ENCODE peak calls at places on chromosome 7, in five cellular contexts. I, K, X, N and D are unnamed samples.
A peak's percentile ranks its signal among the peaks of the same experiment; 100 is the strongest.

GRCh38 chr7:92809397-92810241 is 26.8 kb downstream of the CDK6 start:
- DNase-seq in I (peak; percentile 68), K (peak; percentile 27), X (peak; percentile 61), N (peak; percentile 66), D (peak; percentile 79)

GRCh38 chr7:25951414-25952276 is 200.4 kb upstream of the NFE2L3 start:
- DNase-seq in X (no peak), N (no peak), I (no peak), K (no peak), D (peak; percentile 66)

GRCh38 chr7:157302314-157302711 is 34.5 kb upstream of the DNAJB6 start:
- DNase-seq in K (peak; percentile 80), X (peak; percentile 78), N (peak; percentile 46), I (peak; percentile 96), D (peak; percentile 76)

GRCh38 chr7:91565499-91566331 is 301.5 kb downstream of the FZD1 start:
- DNase-seq in X (no peak), I (no peak), K (no peak), N (no peak), D (no peak)

GRCh38 chr7:118153551-118154177 is 30.3 kb upstream of the LSM8 start:
- DNase-seq in K (peak; percentile 37), X (no peak), I (no peak), N (no peak), D (no peak)

GRCh38 chr7:133947458-133948044 is 179.6 kb upstream of the LRGUK start:
- DNase-seq in N (no peak), I (no peak), X (no peak), K (no peak), D (no peak)

GRCh38 chr7:157150825-157151412 is 12.2 kb downstream of the UBE3C start:
- DNase-seq in N (peak; percentile 16), I (no peak), K (no peak), X (no peak), D (no peak)

GRCh38 chr7:148963583-148964509 is 64.5 kb downstream of the PDIA4 start:
- DNase-seq in I (no peak), X (no peak), N (peak; percentile 25), K (no peak), D (no peak)

GRCh38 chr7:129502708-129503685 is 666 bp downstream of the SMKR1 start:
- DNase-seq in X (peak; percentile 33), N (no peak), I (peak; percentile 79), K (no peak), D (no peak)

GRCh38 chr7:64642046-64642445 is 23.9 kb upstream of the ZNF107 start:
- DNase-seq in N (no peak), I (no peak), K (no peak), X (no peak), D (no peak)

GRCh38 chr7:141788296-141788695 is 1.7 kb upstream of the TAS2R5 start:
- DNase-seq in N (no peak), X (no peak), I (no peak), K (no peak), D (no peak)

GRCh38 chr7:33716581-33717477 is 188.5 kb upstream of the BMPER start:
- DNase-seq in I (no peak), K (peak; percentile 63), N (no peak), X (no peak), D (no peak)

GRCh38 chr7:151552352-151553028 is 32.8 kb upstream of the RHEB start:
- DNase-seq in X (no peak), I (no peak), K (peak; percentile 92), N (no peak), D (peak; percentile 84)

GRCh38 chr7:101582971-101583370 is 46.1 kb downstream of the MYL10 start:
- DNase-seq in X (no peak), K (no peak), I (no peak), N (no peak), D (no peak)

GRCh38 chr7:32507416-32507815 is 12.1 kb downstream of the AVL9 start:
- DNase-seq in X (no peak), I (no peak), N (no peak), K (no peak), D (no peak)

GRCh38 chr7:108096996-108097395 is 33.2 kb downstream of the LAMB4 start:
- DNase-seq in N (no peak), I (no peak), X (no peak), K (no peak), D (no peak)

GRCh38 chr7:21059069-21059468 is 272.4 kb upstream of the SP8 start:
- DNase-seq in I (no peak), N (no peak), K (no peak), X (no peak), D (no peak)

GRCh38 chr7:121083138-121083789 is 94.8 kb downstream of the CPED1 start:
- DNase-seq in I (no peak), X (no peak), K (peak; percentile 62), N (no peak), D (no peak)

GRCh38 chr7:6614941-6615737 is at the start of gene ZNF853:
- DNase-seq in N (no peak), I (peak; percentile 81), K (no peak), X (no peak), D (no peak)

GRCh38 chr7:111030358-111030735 is 60.6 kb upstream of the LRRN3 start:
- DNase-seq in I (no peak), X (no peak), N (no peak), K (no peak), D (no peak)

GRCh38 chr7:14504134-14504533 is 398.4 kb downstream of the DGKB start:
- DNase-seq in K (no peak), I (no peak), X (no peak), N (no peak), D (no peak)

GRCh38 chr7:36904101-36904500 is 179.8 kb upstream of the AOAH start:
- DNase-seq in N (no peak), X (no peak), I (no peak), K (no peak), D (no peak)

GRCh38 chr7:130140551-130141160 is 64.5 kb downstream of the TMEM209 start:
- DNase-seq in I (peak; percentile 81), X (no peak), N (no peak), K (no peak), D (no peak)

GRCh38 chr7:159118220-159118595 is 26.5 kb downstream of the VIPR2 start:
- DNase-seq in K (no peak), N (no peak), I (peak; percentile 20), X (no peak), D (no peak)

GRCh38 chr7:128112781-128113221 is 81.6 kb upstream of the LRRC4 start:
- DNase-seq in K (no peak), X (no peak), I (peak; percentile 79), N (no peak), D (peak; percentile 39)

GRCh38 chr7:27091125-27091524 is 4.7 kb downstream of the HOXA1 start:
- DNase-seq in X (no peak), K (no peak), N (no peak), I (no peak), D (no peak)

GRCh38 chr7:132345730-132346129 is 230.5 kb downstream of the PLXNA4 start:
- DNase-seq in K (no peak), I (no peak), X (no peak), N (no peak), D (no peak)

GRCh38 chr7:143331179-143331825 is 15.4 kb downstream of the CLCN1 start:
- DNase-seq in X (no peak), N (no peak), I (no peak), K (no peak), D (no peak)
- H3K4me3 ChIP-seq in X (no peak overlapping the region), N (no peak overlapping the region), I (no peak overlapping the region), K (no peak overlapping the region), D (no peak overlapping the region)

DNA sequence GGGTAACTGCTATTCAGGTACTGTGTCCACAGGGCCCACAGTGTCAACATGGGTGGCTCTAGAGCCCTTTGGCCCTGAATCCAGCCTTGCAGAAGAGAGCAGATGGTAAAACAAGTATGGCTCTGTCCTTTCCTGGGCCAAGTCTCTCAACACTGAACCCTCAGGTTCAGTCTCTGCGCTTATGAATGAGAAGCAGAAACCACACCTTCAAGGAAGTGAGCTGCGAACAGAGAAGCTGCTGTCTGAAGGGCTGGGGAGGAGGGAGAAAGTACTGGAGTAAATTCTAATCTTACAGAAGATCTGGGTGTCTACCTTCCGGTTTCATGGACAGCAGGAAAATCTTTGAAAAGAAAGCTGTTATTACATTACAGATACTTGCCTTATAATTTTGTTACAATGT is 4.1 kb downstream of the TBRG4 start:
- DNase-seq in N (no peak), I (peak; percentile 1), X (no peak), K (no peak), D (no peak)
- H3K4me3 ChIP-seq in N (no peak overlapping the region), I (no peak overlapping the region), X (no peak overlapping the region), K (no peak overlapping the region), D (no peak overlapping the region)

GRCh38 chr7:155466814-155467675 is 9.1 kb downstream of the EN2 start:
- DNase-seq in N (no peak), K (no peak), X (peak; percentile 44), I (peak; percentile 74), D (no peak)

GRCh38 chr7:155467846-155468821 is 10.2 kb downstream of the EN2 start:
- DNase-seq in N (no peak), X (no peak), I (peak; percentile 70), K (no peak), D (no peak)

GRCh38 chr7:155464948-155465739 is 7.2 kb downstream of the EN2 start:
- DNase-seq in X (no peak), N (no peak), I (peak; percentile 56), K (no peak), D (no peak)

GRCh38 chr7:155465761-155466141 is 7.8 kb downstream of the EN2 start:
- DNase-seq in I (no peak), X (no peak), N (no peak), K (no peak), D (no peak)

GRCh38 chr7:155466142-155466813 is 8.3 kb downstream of the EN2 start:
- DNase-seq in K (no peak), X (no peak), I (peak; percentile 64), N (no peak), D (peak; percentile 58)
- H3K4me3 ChIP-seq in K (no peak overlapping the region), X (no peak overlapping the region), I (peak overlapping the region; percentile 16), N (no peak overlapping the region), D (no peak overlapping the region)

GRCh38 chr7:137931823-137932222 is 70.1 kb downstream of the CREB3L2 start:
- DNase-seq in X (no peak), I (no peak), K (no peak), N (no peak), D (no peak)

GRCh38 chr7:137934176-137934826 is 67.6 kb downstream of the CREB3L2 start:
- DNase-seq in N (no peak), X (no peak), I (no peak), K (no peak), D (no peak)

GRCh38 chr7:137932881-137933269 is 69.0 kb downstream of the CREB3L2 start:
- DNase-seq in N (no peak), X (no peak), I (no peak), K (peak; percentile 28), D (no peak)

GRCh38 chr7:137934941-137935848 is 66.7 kb downstream of the CREB3L2 start:
- DNase-seq in K (no peak), N (no peak), I (no peak), X (peak; percentile 45), D (no peak)

DNA sequence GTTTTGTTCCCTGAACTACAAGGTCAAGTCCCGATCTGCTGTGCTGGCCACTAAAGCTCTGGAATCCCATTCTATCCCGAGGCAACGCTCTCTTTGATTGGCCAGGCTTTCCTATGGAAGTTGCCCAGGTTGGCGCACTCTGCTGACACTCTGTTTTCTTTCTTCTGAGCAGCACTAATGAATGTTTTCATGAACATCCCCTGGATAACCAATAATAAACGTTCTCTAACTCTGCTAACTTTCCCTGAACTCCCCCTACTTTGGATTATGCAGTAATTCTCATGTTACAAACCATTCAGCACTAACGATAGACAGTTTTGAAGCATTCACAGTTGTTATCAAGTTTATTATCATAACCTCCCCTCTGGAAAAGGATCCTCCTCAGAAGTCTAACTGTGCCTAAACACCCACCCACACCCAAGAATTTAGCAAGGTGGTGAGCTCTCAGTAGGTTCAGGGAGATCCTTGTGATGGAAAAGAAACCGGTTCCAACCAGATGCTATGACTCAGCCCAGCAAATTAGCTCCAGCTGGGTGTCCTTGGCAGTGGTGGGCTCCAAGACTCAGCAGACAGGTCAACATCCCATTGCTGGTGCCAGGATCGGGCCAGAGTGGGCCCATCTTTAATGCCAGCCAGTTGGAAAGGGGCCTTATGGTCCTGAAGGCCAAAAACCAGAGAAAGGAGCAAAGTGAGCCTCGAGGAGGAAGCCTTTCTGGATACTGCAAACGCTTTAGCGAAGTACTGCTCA is 68.4 kb downstream of the CREB3L2 start:
- DNase-seq in X (no peak), K (peak; percentile 36), I (no peak), N (peak; percentile 37), D (peak; percentile 77)
- H3K4me3 ChIP-seq in X (no peak overlapping the region), K (no peak overlapping the region), I (no peak overlapping the region), N (no peak overlapping the region), D (no peak overlapping the region)